ENCODE peak calls at places on chromosomes 12 and 14, in five cellular contexts. O is GM12878, L is K562, M is HepG2, S is HEK293T. R is an unnamed sample.

GRCh38 chr14:69079188-69079742 is 73.7 kb downstream of the DCAF5 start:
- DNase-seq in O (no peak), L (no peak), M (no peak), S (no peak), R (no peak)

GRCh38 chr14:88590173-88590572 is 27.3 kb downstream of the ZC3H14 start:
- DNase-seq in O (no peak), L (no peak), M (no peak), S (no peak), R (no peak)

GRCh38 chr12:23472329-23472971 is 477.0 kb downstream of the SOX5 start:
- DNase-seq in O (no peak), L (peak; percentile 35), M (no peak), S (no peak), R (no peak)

GRCh38 chr12:106170285-106170684 is 31.5 kb upstream of the NUAK1 start:
- DNase-seq in O (no peak), L (no peak), M (no peak), S (no peak), R (no peak)

GRCh38 chr14:42174357-42174756 is 567.7 kb downstream of the LRFN5 start:
- DNase-seq in O (no peak), L (no peak), M (no peak), S (no peak), R (no peak)

GRCh38 chr12:30599631-30600030 is 96.0 kb downstream of the IPO8 start:
- DNase-seq in O (no peak), L (no peak), M (peak; percentile 97), S (no peak), R (no peak)

GRCh38 chr12:5376591-5377207 is 55.2 kb upstream of the NTF3 start:
- DNase-seq in O (no peak), L (no peak), M (no peak), S (no peak), R (no peak)

GRCh38 chr12:10940389-10940788 is 1.3 kb upstream of the TAS2R14 start:
- DNase-seq in O (no peak), L (no peak), M (peak; percentile 23), S (no peak), R (no peak)

GRCh38 chr14:88323086-88323519 is at the start of gene KCNK10:
- DNase-seq in O (no peak), L (no peak), M (no peak), S (no peak), R (no peak)

GRCh38 chr14:103703433-103704385 is 11.5 kb downstream of the XRCC3 start:
- DNase-seq in O (no peak), L (no peak), M (no peak), S (no peak), R (no peak)

GRCh38 chr12:57099062-57099714 is 10.3 kb downstream of the NAB2 start:
- DNase-seq in O (no peak), L (no peak), M (no peak), S (no peak), R (peak; percentile 4)

GRCh38 chr12:64733857-64734256 is 25.3 kb downstream of the GNS start:
- DNase-seq in O (no peak), L (no peak), M (no peak), S (no peak), R (no peak)

GRCh38 chr12:49922349-49923034 is 18.8 kb upstream of the FAIM2 start:
- DNase-seq in O (no peak), L (no peak), M (no peak), S (no peak), R (no peak)

GRCh38 chr14:93892923-93893549 is 34.1 kb upstream of the FAM181A start:
- DNase-seq in O (no peak), L (peak; percentile 57), M (peak; percentile 44), S (peak; percentile 80), R (peak; percentile 78)

GRCh38 chr12:109445224-109445623 is 31.9 kb downstream of the KCTD10 start:
- DNase-seq in O (no peak), L (no peak), M (no peak), S (no peak), R (no peak)

GRCh38 chr12:81257952-81258551 is 180.2 kb downstream of the ACSS3 start:
- DNase-seq in O (no peak), L (no peak), M (peak; percentile 34), S (peak; percentile 17), R (peak; percentile 10)

GRCh38 chr12:110258466-110258865 is 22.6 kb upstream of the ATP2A2 start:
- DNase-seq in O (no peak), L (no peak), M (no peak), S (no peak), R (no peak)

GRCh38 chr12:95774311-95775045 is 16.1 kb downstream of the NTN4 start:
- DNase-seq in O (no peak), L (no peak), M (no peak), S (no peak), R (no peak)

GRCh38 chr14:35197015-35197414 is 74.7 kb downstream of the PRORP start:
- DNase-seq in O (no peak), L (no peak), M (no peak), S (no peak), R (no peak)

GRCh38 chr12:66708704-66709443 is 30.0 kb upstream of the GRIP1 start:
- DNase-seq in O (no peak), L (no peak), M (no peak), S (no peak), R (no peak)
- TF ChIP-seq FOXM1 in O (no peak), L (no peak), M (no peak), S (no peak), R (no peak)

DNA sequence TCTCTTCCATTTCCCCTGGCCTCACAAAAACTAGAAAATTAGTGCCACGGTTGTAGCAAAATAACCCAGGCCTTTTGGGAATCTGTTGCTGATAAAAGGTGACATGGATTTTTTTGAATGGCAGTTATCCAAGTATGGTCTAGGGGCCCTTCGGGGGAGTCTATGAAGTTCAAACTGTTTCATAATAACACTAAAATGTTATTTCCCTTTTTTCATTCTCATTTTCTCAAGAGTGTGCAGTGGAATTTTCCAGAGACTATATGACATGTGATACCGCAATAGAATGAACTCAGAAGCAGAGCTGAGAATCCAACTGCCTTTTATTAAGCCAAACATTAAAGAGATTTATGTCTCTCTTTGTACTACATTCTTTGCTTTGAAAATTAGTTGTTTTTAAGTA is 26.9 kb downstream of the GSTZ1 start:
- DNase-seq in O (no peak), L (no peak), M (no peak), S (no peak), R (no peak)
- TF ChIP-seq FOXM1 in O (no peak), L (no peak), M (no peak), S (no peak), R (no peak)

GRCh38 chr14:101521306-101521935 is 39.9 kb upstream of the DIO3 start:
- DNase-seq in O (no peak), L (no peak), M (no peak), S (no peak), R (no peak)
- TF ChIP-seq FOXM1 in O (no peak), L (no peak), M (no peak), S (no peak), R (no peak)

GRCh38 chr12:129848921-129849320 is 54.9 kb downstream of the TMEM132D start:
- DNase-seq in O (no peak), L (no peak), M (no peak), S (no peak), R (no peak)
- TF ChIP-seq FOXM1 in O (no peak), L (no peak), M (no peak), S (no peak), R (no peak)

GRCh38 chr12:123037791-123038190 is 57.3 kb downstream of the ARL6IP4 start:
- DNase-seq in O (no peak), L (no peak), M (no peak), S (no peak), R (no peak)
- TF ChIP-seq FOXM1 in O (no peak), L (no peak), M (no peak), S (no peak), R (no peak)

GRCh38 chr12:51419473-51420228 is 5.0 kb upstream of the SLC4A8 start:
- DNase-seq in O (no peak), L (no peak), M (no peak), S (no peak), R (no peak)
- TF ChIP-seq FOXM1 in O (no peak), L (no peak), M (no peak), S (no peak), R (no peak)

GRCh38 chr14:86858043-86858442 is 1134.9 kb downstream of the GALC start:
- DNase-seq in O (no peak), L (no peak), M (no peak), S (no peak), R (no peak)

GRCh38 chr14:86858591-86858990 is 1134.4 kb downstream of the GALC start:
- DNase-seq in O (no peak), L (no peak), M (no peak), S (no peak), R (no peak)
- TF ChIP-seq FOXM1 in O (no peak), L (no peak), M (no peak), S (no peak), R (no peak)

GRCh38 chr12:100404769-100405407 is 48.0 kb downstream of the SLC17A8 start:
- DNase-seq in O (peak; percentile 11), L (peak; percentile 79), M (peak; percentile 76), S (peak; percentile 70), R (peak; percentile 38)
- TF ChIP-seq FOXM1 in O (no peak), L (no peak), M (no peak), S (no peak), R (no peak)